ENCODE peak calls at places on chromosome 22, in six cellular contexts. One of them, this sample, is unnamed.

GRCh38 chr22:32341122-32341740 is 16.4 kb upstream of the RFPL3 start:
- DNase-seq in coronary artery: no peak
- DNase-seq in body of pancreas: no peak
- DNase-seq in H9: no peak
- DNase-seq in OCI-LY7: no peak
- DNase-seq in transverse colon: no peak
- DNase-seq in this sample: no peak

GRCh38 chr22:28008056-28008455 is 89.0 kb upstream of the PITPNB start:
- DNase-seq in coronary artery: no peak
- DNase-seq in body of pancreas: no peak
- DNase-seq in H9: no peak
- DNase-seq in OCI-LY7: no peak
- DNase-seq in transverse colon: no peak
- DNase-seq in this sample: no peak

GRCh38 chr22:50673231-50674126 is 856 bp downstream of the SHANK3 start:
- DNase-seq in coronary artery: peak; percentile 67
- DNase-seq in body of pancreas: no peak
- DNase-seq in H9: no peak
- DNase-seq in OCI-LY7: no peak
- DNase-seq in transverse colon: no peak
- DNase-seq in this sample: no peak

GRCh38 chr22:21866821-21867527 is 471 bp downstream of the MAPK1 start:
- DNase-seq in coronary artery: no peak
- DNase-seq in body of pancreas: peak; percentile 34
- DNase-seq in H9: no peak
- DNase-seq in OCI-LY7: peak; percentile 43
- DNase-seq in transverse colon: peak; percentile 35
- DNase-seq in this sample: no peak

GRCh38 chr22:21582801-21583740 is 15.6 kb downstream of the UBE2L3 start:
- DNase-seq in coronary artery: no peak
- DNase-seq in body of pancreas: no peak
- DNase-seq in H9: no peak
- DNase-seq in OCI-LY7: peak; percentile 39
- DNase-seq in transverse colon: no peak
- DNase-seq in this sample: no peak

GRCh38 chr22:24506802-24507438 is 11.8 kb downstream of the UPB1 start:
- DNase-seq in coronary artery: no peak
- DNase-seq in body of pancreas: no peak
- DNase-seq in H9: peak; percentile 50
- DNase-seq in OCI-LY7: peak; percentile 60
- DNase-seq in transverse colon: no peak
- DNase-seq in this sample: no peak

GRCh38 chr22:23903328-23903971 is 9.3 kb downstream of the MIF start:
- DNase-seq in coronary artery: no peak
- DNase-seq in body of pancreas: no peak
- DNase-seq in H9: no peak
- DNase-seq in OCI-LY7: no peak
- DNase-seq in transverse colon: no peak
- DNase-seq in this sample: no peak

GRCh38 chr22:21043856-21044535 is 1.8 kb upstream of the LRRC74B start:
- DNase-seq in coronary artery: no peak
- DNase-seq in body of pancreas: no peak
- DNase-seq in H9: no peak
- DNase-seq in OCI-LY7: no peak
- DNase-seq in transverse colon: no peak
- DNase-seq in this sample: no peak

GRCh38 chr22:32518848-32519247 is 44.2 kb downstream of the FBXO7 start:
- DNase-seq in coronary artery: no peak
- DNase-seq in body of pancreas: no peak
- DNase-seq in H9: no peak
- DNase-seq in OCI-LY7: peak; percentile 37
- DNase-seq in transverse colon: no peak
- DNase-seq in this sample: no peak

GRCh38 chr22:36397081-36397766 is 9.5 kb upstream of the MYH9 start:
- DNase-seq in coronary artery: no peak
- DNase-seq in body of pancreas: no peak
- DNase-seq in H9: no peak
- DNase-seq in OCI-LY7: no peak
- DNase-seq in transverse colon: no peak
- DNase-seq in this sample: no peak

GRCh38 chr22:40853961-40854360 is 2.5 kb downstream of the ST13 start:
- DNase-seq in coronary artery: no peak
- DNase-seq in body of pancreas: no peak
- DNase-seq in H9: no peak
- DNase-seq in OCI-LY7: peak; percentile 19
- DNase-seq in transverse colon: no peak
- DNase-seq in this sample: no peak

GRCh38 chr22:29523761-29524160 is 29.8 kb downstream of the THOC5 start:
- DNase-seq in coronary artery: no peak
- DNase-seq in body of pancreas: no peak
- DNase-seq in H9: no peak
- DNase-seq in OCI-LY7: no peak
- DNase-seq in transverse colon: no peak
- DNase-seq in this sample: no peak

GRCh38 chr22:50282361-50283144 is 12.4 kb upstream of the MAPK11 start:
- DNase-seq in coronary artery: no peak
- DNase-seq in body of pancreas: peak; percentile 74
- DNase-seq in H9: no peak
- DNase-seq in OCI-LY7: no peak
- DNase-seq in transverse colon: no peak
- DNase-seq in this sample: no peak

GRCh38 chr22:26956346-26956745 is 299.0 kb downstream of the MIAT start:
- DNase-seq in coronary artery: no peak
- DNase-seq in body of pancreas: no peak
- DNase-seq in H9: no peak
- DNase-seq in OCI-LY7: no peak
- DNase-seq in transverse colon: no peak
- DNase-seq in this sample: no peak

GRCh38 chr22:20032407-20032991 is 11.6 kb downstream of the TANGO2 start:
- DNase-seq in coronary artery: no peak
- DNase-seq in body of pancreas: peak; percentile 36
- DNase-seq in H9: no peak
- DNase-seq in OCI-LY7: no peak
- DNase-seq in transverse colon: no peak
- DNase-seq in this sample: no peak

GRCh38 chr22:48492371-48493320 is 1335.0 kb downstream of the BRD1 start:
- DNase-seq in coronary artery: no peak
- DNase-seq in body of pancreas: peak; percentile 62
- DNase-seq in H9: peak; percentile 78
- DNase-seq in OCI-LY7: peak; percentile 74
- DNase-seq in transverse colon: peak; percentile 50
- DNase-seq in this sample: peak; percentile 85

GRCh38 chr22:48881326-48881980 is 946.2 kb downstream of the BRD1 start:
- DNase-seq in coronary artery: no peak
- DNase-seq in body of pancreas: no peak
- DNase-seq in H9: no peak
- DNase-seq in OCI-LY7: no peak
- DNase-seq in transverse colon: no peak
- DNase-seq in this sample: no peak

GRCh38 chr22:50269573-50270301 is 443 bp downstream of the MAPK11 start:
- DNase-seq in coronary artery: no peak
- DNase-seq in body of pancreas: no peak
- DNase-seq in H9: no peak
- DNase-seq in OCI-LY7: peak; percentile 59
- DNase-seq in transverse colon: no peak
- DNase-seq in this sample: no peak

GRCh38 chr22:27825174-27825573 is 23.6 kb upstream of the MN1 start:
- DNase-seq in coronary artery: no peak
- DNase-seq in body of pancreas: no peak
- DNase-seq in H9: no peak
- DNase-seq in OCI-LY7: peak; percentile 12
- DNase-seq in transverse colon: no peak
- DNase-seq in this sample: no peak

GRCh38 chr22:47175151-47175760 is 412.8 kb downstream of the TBC1D22A start:
- DNase-seq in coronary artery: peak; percentile 60
- DNase-seq in body of pancreas: no peak
- DNase-seq in H9: peak; percentile 19
- DNase-seq in OCI-LY7: no peak
- DNase-seq in transverse colon: peak; percentile 21
- DNase-seq in this sample: peak; percentile 26

GRCh38 chr22:22721681-22722309 is 77.4 kb downstream of the GGTLC2 start:
- DNase-seq in coronary artery: no peak
- DNase-seq in body of pancreas: no peak
- DNase-seq in H9: no peak
- DNase-seq in OCI-LY7: no peak
- DNase-seq in transverse colon: no peak
- DNase-seq in this sample: no peak

GRCh38 chr22:26894766-26895485 is 237.5 kb downstream of the MIAT start:
- DNase-seq in coronary artery: peak; percentile 56
- DNase-seq in body of pancreas: no peak
- DNase-seq in H9: no peak
- DNase-seq in OCI-LY7: no peak
- DNase-seq in transverse colon: no peak
- DNase-seq in this sample: no peak

GRCh38 chr22:36775966-36776669 is at the start of gene IFT27:
- DNase-seq in coronary artery: peak; percentile 99
- DNase-seq in body of pancreas: peak; percentile 99
- DNase-seq in H9: peak; percentile 100
- DNase-seq in OCI-LY7: peak; percentile 99
- DNase-seq in transverse colon: peak; percentile 99
- DNase-seq in this sample: peak; percentile 98

GRCh38 chr22:20763630-20764029 is 10.3 kb upstream of the SERPIND1 start:
- DNase-seq in coronary artery: no peak
- DNase-seq in body of pancreas: no peak
- DNase-seq in H9: no peak
- DNase-seq in OCI-LY7: no peak
- DNase-seq in transverse colon: no peak
- DNase-seq in this sample: no peak

GRCh38 chr22:49418943-49419342 is 408.7 kb downstream of the BRD1 start:
- DNase-seq in coronary artery: no peak
- DNase-seq in body of pancreas: no peak
- DNase-seq in H9: no peak
- DNase-seq in OCI-LY7: no peak
- DNase-seq in transverse colon: no peak
- DNase-seq in this sample: no peak

GRCh38 chr22:31040542-31041398 is 40.3 kb upstream of the SMTN start:
- DNase-seq in coronary artery: no peak
- DNase-seq in body of pancreas: no peak
- DNase-seq in H9: no peak
- DNase-seq in OCI-LY7: no peak
- DNase-seq in transverse colon: no peak
- DNase-seq in this sample: no peak

GRCh38 chr22:31044262-31044861 is 36.8 kb upstream of the SMTN start:
- DNase-seq in coronary artery: no peak
- DNase-seq in body of pancreas: peak; percentile 23
- DNase-seq in H9: peak; percentile 34
- DNase-seq in OCI-LY7: no peak
- DNase-seq in transverse colon: peak; percentile 61
- DNase-seq in this sample: no peak

GRCh38 chr22:31036671-31037550 is 44.2 kb upstream of the SMTN start:
- DNase-seq in coronary artery: no peak
- DNase-seq in body of pancreas: no peak
- DNase-seq in H9: no peak
- DNase-seq in OCI-LY7: no peak
- DNase-seq in transverse colon: peak; percentile 34
- DNase-seq in this sample: no peak

GRCh38 chr22:31038686-31039085 is 42.4 kb upstream of the SMTN start:
- DNase-seq in coronary artery: no peak
- DNase-seq in body of pancreas: no peak
- DNase-seq in H9: no peak
- DNase-seq in OCI-LY7: no peak
- DNase-seq in transverse colon: no peak
- DNase-seq in this sample: no peak

DNA sequence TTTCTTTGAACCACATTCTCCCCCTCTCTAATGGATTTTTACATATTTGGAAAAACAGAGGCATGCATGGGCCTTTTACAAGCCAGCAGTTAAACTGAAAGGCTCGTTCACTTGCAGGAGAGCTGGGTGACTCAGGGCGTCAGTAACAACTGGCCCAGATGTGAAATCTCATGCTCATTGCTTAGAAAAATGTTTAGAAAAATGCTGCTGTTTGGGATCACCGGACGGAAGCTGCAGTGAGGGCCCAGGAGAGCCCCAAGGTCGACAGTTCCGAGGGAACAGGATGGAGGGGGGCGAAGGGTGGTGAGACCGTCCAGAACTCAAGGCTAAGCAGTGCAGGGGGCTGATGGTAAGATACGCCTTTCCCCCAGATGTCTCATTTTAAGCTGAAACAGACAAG is 41.7 kb upstream of the SMTN start:
- DNase-seq in coronary artery: no peak
- DNase-seq in body of pancreas: no peak
- DNase-seq in H9: no peak
- DNase-seq in OCI-LY7: no peak
- DNase-seq in transverse colon: peak; percentile 28
- DNase-seq in this sample: no peak
- H3K27ac ChIP-seq in coronary artery: peak overlapping the region; percentile 83
- H3K27ac ChIP-seq in body of pancreas: no peak overlapping the region
- H3K27ac ChIP-seq in H9: no peak overlapping the region
- H3K27ac ChIP-seq in OCI-LY7: no peak overlapping the region
- H3K27ac ChIP-seq in transverse colon: peak overlapping the region; percentile 88
- H3K27ac ChIP-seq in this sample: no peak overlapping the region

GRCh38 chr22:42920101-42920820 is 63.2 kb upstream of the ARFGAP3 start:
- DNase-seq in coronary artery: no peak
- DNase-seq in body of pancreas: no peak
- DNase-seq in H9: no peak
- DNase-seq in OCI-LY7: no peak
- DNase-seq in transverse colon: no peak
- DNase-seq in this sample: no peak
- H3K27ac ChIP-seq in coronary artery: peak overlapping the region; percentile 86
- H3K27ac ChIP-seq in body of pancreas: peak overlapping the region; percentile 87
- H3K27ac ChIP-seq in H9: no peak overlapping the region
- H3K27ac ChIP-seq in OCI-LY7: no peak overlapping the region
- H3K27ac ChIP-seq in transverse colon: no peak overlapping the region
- H3K27ac ChIP-seq in this sample: no peak overlapping the region

GRCh38 chr22:42364641-42365336 is 67.4 kb downstream of the NFAM1 start:
- DNase-seq in coronary artery: no peak
- DNase-seq in body of pancreas: no peak
- DNase-seq in H9: no peak
- DNase-seq in OCI-LY7: no peak
- DNase-seq in transverse colon: no peak
- DNase-seq in this sample: no peak
- H3K27ac ChIP-seq in coronary artery: peak overlapping the region; percentile 47
- H3K27ac ChIP-seq in body of pancreas: no peak overlapping the region
- H3K27ac ChIP-seq in H9: no peak overlapping the region
- H3K27ac ChIP-seq in OCI-LY7: no peak overlapping the region
- H3K27ac ChIP-seq in transverse colon: peak overlapping the region; percentile 74
- H3K27ac ChIP-seq in this sample: peak overlapping the region; percentile 62

DNA sequence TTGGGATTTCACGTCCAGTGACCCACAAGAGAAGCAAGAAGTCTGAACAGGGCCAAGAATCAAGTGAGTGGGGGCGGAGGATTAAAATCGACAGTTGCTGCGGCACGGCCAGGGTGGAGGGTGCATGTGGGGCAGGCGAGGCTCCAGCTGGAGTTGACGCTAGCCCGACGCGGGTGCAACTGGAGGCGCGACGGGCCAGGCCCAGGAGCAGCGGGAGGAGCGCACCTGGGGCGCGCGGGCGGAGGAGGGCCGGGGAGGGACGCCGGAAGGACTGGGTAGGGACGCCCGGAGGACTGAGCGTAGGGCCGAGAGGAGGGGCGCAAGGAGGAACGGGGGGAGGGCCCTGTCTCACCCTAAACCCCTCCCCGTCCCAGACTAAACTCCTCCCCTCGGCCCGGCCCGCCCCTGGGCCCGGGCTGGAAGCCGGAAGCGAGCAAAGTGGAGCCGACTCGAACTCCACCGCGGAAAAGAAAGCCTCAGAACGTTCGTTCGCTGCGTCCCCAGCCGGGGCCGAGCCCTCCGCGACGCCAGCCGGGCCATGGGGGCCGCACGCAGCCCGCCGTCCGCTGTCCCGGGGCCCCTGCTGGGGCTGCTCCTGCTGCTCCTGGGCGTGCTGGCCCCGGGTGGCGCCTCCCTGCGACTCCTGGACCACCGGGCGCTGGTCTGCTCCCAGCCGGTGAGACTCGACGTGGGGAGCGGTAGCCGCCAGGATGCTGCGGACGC is at the start of gene IL17RA:
- DNase-seq in coronary artery: peak; percentile 90
- DNase-seq in body of pancreas: peak; percentile 94
- DNase-seq in H9: peak; percentile 94
- DNase-seq in OCI-LY7: peak; percentile 92
- DNase-seq in transverse colon: peak; percentile 96
- DNase-seq in this sample: peak; percentile 82
- H3K27ac ChIP-seq in coronary artery: peak within 1 kb of the TSS; percentile 95
- H3K27ac ChIP-seq in body of pancreas: peak within 1 kb of the TSS; percentile 95
- H3K27ac ChIP-seq in H9: no peak within 1 kb of the TSS
- H3K27ac ChIP-seq in OCI-LY7: peak within 1 kb of the TSS; percentile 19
- H3K27ac ChIP-seq in transverse colon: peak within 1 kb of the TSS; percentile 93
- H3K27ac ChIP-seq in this sample: peak within 1 kb of the TSS; percentile 61